ENCODE peak calls at places on chromosomes 6 and 20, in seven cellular contexts. L is HEK293T; S is activated gamma-delta T cell treated with Interleukin-2 at 50 U/mL for 16 hours; E is hypothalamus; A is stimulated activated CD4-positive, alpha-beta T cell treated with anti-CD3 and anti-CD28 coated beads, Interleukin-15, amount 100 ng/mL, for 1 hour; J is CD8-positive, alpha-beta memory T cell; I is neural crest cell. H is an unnamed sample.

GRCh38 chr6:122033564-122034181 is 365.8 kb upstream of the HSF2 start:
- DNase-seq in E (no peak), I (no peak), J (no peak), L (peak; percentile 67), A (no peak), S (no peak), H (no peak)

GRCh38 chr6:149035806-149036205 is 281.7 kb upstream of the TAB2 start:
- DNase-seq in E (no peak), I (no peak), L (no peak), S (no peak), J (no peak), A (no peak), H (no peak)

GRCh38 chr6:149951096-149951495 is 9.3 kb downstream of the ULBP2 start:
- DNase-seq in J (no peak), I (no peak), A (no peak), E (no peak), S (no peak), L (no peak), H (peak; percentile 46)

GRCh38 chr20:44187054-44187762 is at the start of gene JPH2:
- DNase-seq in A (no peak), L (no peak), E (no peak), I (peak; percentile 8), S (no peak), J (no peak), H (peak; percentile 84)

GRCh38 chr20:8670900-8671229 is 398.0 kb upstream of the PLCB4 start:
- DNase-seq in I (no peak), A (no peak), S (no peak), L (no peak), E (no peak), J (no peak), H (no peak)

GRCh38 chr20:56393653-56394052 is 1.2 kb downstream of the CSTF1 start:
- DNase-seq in A (no peak), E (no peak), I (no peak), J (no peak), L (no peak), S (no peak), H (no peak)

GRCh38 chr6:35008858-35009257 is 119.8 kb downstream of the ANKS1A start:
- DNase-seq in E (peak; percentile 66), I (no peak), S (no peak), L (no peak), J (no peak), A (no peak), H (no peak)

GRCh38 chr20:32509639-32510066 is 75.5 kb downstream of the NOL4L start:
- DNase-seq in E (no peak), A (peak; percentile 37), S (peak; percentile 78), I (no peak), L (no peak), J (peak; percentile 62), H (peak; percentile 40)

GRCh38 chr20:31719644-31720485 is 2.8 kb downstream of the BCL2L1 start:
- DNase-seq in S (no peak), A (no peak), J (no peak), E (peak; percentile 46), I (no peak), L (no peak), H (no peak)

GRCh38 chr20:17505664-17506517 is 25.3 kb downstream of the BFSP1 start:
- DNase-seq in I (no peak), L (no peak), A (no peak), E (no peak), S (peak; percentile 36), J (peak; percentile 22), H (peak; percentile 79)

GRCh38 chr20:48761023-48761785 is 66.6 kb downstream of the PREX1 start:
- DNase-seq in J (peak; percentile 59), E (no peak), S (peak; percentile 77), A (no peak), I (no peak), L (no peak), H (peak; percentile 12)

GRCh38 chr6:34391023-34391485 is 1.4 kb downstream of the NUDT3 start:
- DNase-seq in L (peak; percentile 32), A (no peak), I (no peak), S (no peak), E (no peak), J (no peak), H (peak; percentile 74)

GRCh38 chr20:25079171-25079570 is 2.8 kb downstream of the VSX1 start:
- DNase-seq in I (no peak), J (no peak), E (no peak), S (no peak), A (no peak), L (no peak), H (no peak)

H was measured in posterior vena cava.